ENCODE peak calls at places on chromosome 5, in six cellular contexts. C is mesendoderm, Q is neuronal stem cell, H is H9, G is H1, U is mesenchymal stem cell. V is an unnamed sample.

GRCh38 chr5:14156611-14157493 is 13.7 kb downstream of the TRIO start:
- DNase-seq in C (peak), Q (no peak), H (no peak), G (no peak), U (peak), V (peak)

GRCh38 chr5:9681706-9682105 is 51.6 kb upstream of the TAS2R1 start:
- DNase-seq in C (no peak), Q (no peak), H (no peak), G (no peak), U (no peak), V (no peak)

GRCh38 chr5:143933434-143933833 is 121.5 kb downstream of the HMHB1 start:
- DNase-seq in C (peak), Q (no peak), H (no peak), G (no peak), U (no peak), V (no peak)

GRCh38 chr5:136901-137300 is 44.9 kb downstream of the PLEKHG4B start:
- DNase-seq in C (no peak), Q (no peak), H (no peak), G (no peak), U (no peak), V (no peak)

GRCh38 chr5:120465281-120465961 is 1.3 kb downstream of the PRR16 start:
- DNase-seq in C (peak), Q (peak), H (peak), G (peak), U (peak), V (peak)

GRCh38 chr5:108109059-108109458 is 272.8 kb downstream of the FBXL17 start:
- DNase-seq in C (no peak), Q (no peak), H (no peak), G (no peak), U (no peak), V (no peak)

GRCh38 chr5:1343315-1343751 is 1.6 kb downstream of the CLPTM1L start:
- DNase-seq in C (no peak), Q (no peak), H (no peak), G (no peak), U (peak), V (no peak)

GRCh38 chr5:22678886-22679285 is 174.3 kb downstream of the CDH12 start:
- DNase-seq in C (no peak), Q (no peak), H (no peak), G (no peak), U (no peak), V (no peak)

GRCh38 chr5:98631311-98632054 is 142.0 kb upstream of the RGMB start:
- DNase-seq in C (no peak), Q (no peak), H (no peak), G (no peak), U (peak), V (peak)

GRCh38 chr5:138844812-138845513 is 30.2 kb downstream of the LRRTM2 start:
- DNase-seq in C (no peak), Q (no peak), H (no peak), G (no peak), U (peak), V (peak)

GRCh38 chr5:157576678-157577077 is 1.1 kb upstream of the ADAM19 start:
- DNase-seq in C (peak), Q (no peak), H (no peak), G (no peak), U (no peak), V (no peak)

GRCh38 chr5:108749130-108749861 is 1.6 kb downstream of the FER start:
- DNase-seq in C (peak), Q (no peak), H (no peak), G (no peak), U (peak), V (no peak)

GRCh38 chr5:93581738-93582414 is 857 bp upstream of the NR2F1-AS1 start:
- DNase-seq in C (peak), Q (no peak), H (no peak), G (no peak), U (peak), V (peak)

GRCh38 chr5:111810087-111810486 is 53.1 kb upstream of the NREP start:
- DNase-seq in C (no peak), Q (no peak), H (no peak), G (no peak), U (no peak), V (no peak)

GRCh38 chr5:36744678-36745659 is 131.6 kb upstream of the NIPBL start:
- DNase-seq in C (peak), Q (peak), H (peak), G (peak), U (peak), V (peak)

GRCh38 chr5:35857606-35858205 is 1.0 kb downstream of the IL7R start:
- DNase-seq in C (no peak), Q (no peak), H (no peak), G (no peak), U (peak), V (peak)

GRCh38 chr5:14716755-14717752 is 52.5 kb downstream of the OTULIN start:
- DNase-seq in C (no peak), Q (no peak), H (no peak), G (no peak), U (no peak), V (no peak)

GRCh38 chr5:2675548-2675947 is 75.9 kb downstream of the IRX2 start:
- DNase-seq in C (no peak), Q (no peak), H (no peak), G (no peak), U (no peak), V (no peak)

GRCh38 chr5:178576591-178577351 is 13.4 kb downstream of the COL23A1 start:
- DNase-seq in C (peak), Q (peak), H (peak), G (peak), U (no peak), V (no peak)

GRCh38 chr5:59035681-59036080 is 452.8 kb downstream of the RAB3C start:
- DNase-seq in C (no peak), Q (no peak), H (no peak), G (no peak), U (peak), V (no peak)

GRCh38 chr5:478982-479535 is 36.1 kb downstream of the EXOC3 start:
- DNase-seq in C (no peak), Q (no peak), H (no peak), G (no peak), U (no peak), V (no peak)

GRCh38 chr5:20572560-20572959 is 584.6 kb upstream of the CDH18 start:
- DNase-seq in C (peak), Q (no peak), H (no peak), G (no peak), U (peak), V (peak)

GRCh38 chr5:145797336-145797735 is 37.8 kb downstream of the PRELID2 start:
- DNase-seq in C (peak), Q (no peak), H (no peak), G (no peak), U (peak), V (peak)

GRCh38 chr5:83714780-83715179 is 5.9 kb downstream of the HAPLN1 start:
- DNase-seq in C (peak), Q (no peak), H (no peak), G (no peak), U (no peak), V (no peak)

GRCh38 chr5:81172710-81173109 is 60.4 kb upstream of the CKMT2 start:
- DNase-seq in C (no peak), Q (no peak), H (no peak), G (no peak), U (no peak), V (peak)

GRCh38 chr5:6594066-6594465 is 38.8 kb downstream of the NSUN2 start:
- DNase-seq in C (no peak), Q (no peak), H (no peak), G (no peak), U (no peak), V (no peak)

GRCh38 chr5:181160144-181160754 is 12.9 kb downstream of the OR2V2 start:
- DNase-seq in C (peak), Q (peak), H (peak), G (peak), U (peak), V (peak)

GRCh38 chr5:127909821-127910220 is 173.7 kb upstream of the SLC12A2 start:
- DNase-seq in C (no peak), Q (no peak), H (no peak), G (no peak), U (no peak), V (no peak)

GRCh38 chr5:59126665-59127354 is 543.9 kb downstream of the RAB3C start:
- DNase-seq in C (peak), Q (no peak), H (no peak), G (no peak), U (peak), V (peak)

GRCh38 chr5:93303291-93303691 is 277.7 kb downstream of the NR2F1-AS1 start:
- DNase-seq in C (no peak), Q (no peak), H (no peak), G (no peak), U (no peak), V (no peak)

GRCh38 chr5:75611324-75612210 is at the start of gene ANKDD1B:
- DNase-seq in C (peak), Q (peak), H (peak), G (peak), U (peak), V (peak)

GRCh38 chr5:6920628-6921256 is 207.5 kb downstream of the TENT4A start:
- DNase-seq in C (no peak), Q (no peak), H (no peak), G (no peak), U (no peak), V (no peak)

GRCh38 chr5:140362311-140362710 is 2.3 kb downstream of the SLC4A9 start:
- DNase-seq in C (no peak), Q (no peak), H (no peak), G (no peak), U (no peak), V (no peak)

GRCh38 chr5:137735531-137736284 is at the start of gene KLHL3:
- DNase-seq in C (peak), Q (peak), H (peak), G (peak), U (peak), V (peak)

GRCh38 chr5:9445989-9446388 is 99.9 kb downstream of the SEMA5A start:
- DNase-seq in C (no peak), Q (no peak), H (no peak), G (no peak), U (peak), V (peak)

GRCh38 chr5:175321927-175322532 is 122.0 kb downstream of the DRD1 start:
- DNase-seq in C (peak), Q (peak), H (peak), G (peak), U (peak), V (peak)

GRCh38 chr5:151221574-151221973 is 2.3 kb downstream of the CCDC69 start:
- DNase-seq in C (no peak), Q (no peak), H (no peak), G (no peak), U (peak), V (peak)

GRCh38 chr5:128695791-128696520 is 157.9 kb upstream of the FBN2 start:
- DNase-seq in C (peak), Q (no peak), H (peak), G (no peak), U (peak), V (peak)

GRCh38 chr5:57650360-57651069 is 167.9 kb upstream of the ACTBL2 start:
- DNase-seq in C (peak), Q (no peak), H (peak), G (peak), U (peak), V (peak)

GRCh38 chr5:151683936-151684586 is 2.7 kb downstream of the SPARC start:
- DNase-seq in C (no peak), Q (no peak), H (no peak), G (no peak), U (peak), V (no peak)

DNA sequence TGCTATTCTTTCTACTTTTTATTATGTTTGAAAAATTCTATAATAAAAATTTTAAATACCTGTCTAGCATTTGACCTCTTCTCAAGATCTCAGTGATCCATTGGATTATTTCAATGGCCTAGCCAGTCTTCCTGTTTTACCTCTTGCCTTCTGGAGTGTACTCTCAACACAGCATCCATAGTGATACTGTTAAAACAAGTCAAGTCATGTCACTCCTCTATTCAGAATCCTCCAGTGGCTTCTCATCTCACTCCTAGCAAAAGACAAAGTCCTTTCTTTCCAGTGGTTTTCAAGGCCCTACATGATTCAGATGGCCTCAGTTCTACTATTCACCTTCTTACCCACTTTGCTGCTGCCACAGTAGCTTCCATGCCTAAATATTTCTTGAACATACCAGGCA is 1.8 kb downstream of the MARVELD2 start:
- DNase-seq in C (no peak), Q (no peak), H (no peak), G (no peak), U (no peak), V (no peak)
- H3K23ac ChIP-seq in C (peak), Q (no peak), H (no peak), G (no peak), U (no peak), V (no peak)

GRCh38 chr5:72510610-72511121 is 3.5 kb upstream of the ZNF366 start:
- DNase-seq in C (no peak), Q (no peak), H (no peak), G (no peak), U (peak), V (peak)

GRCh38 chr5:72515211-72515610 is 8.0 kb upstream of the ZNF366 start:
- DNase-seq in C (no peak), Q (no peak), H (no peak), G (no peak), U (no peak), V (no peak)

GRCh38 chr5:72509401-72509800 is 2.2 kb upstream of the ZNF366 start:
- DNase-seq in C (no peak), Q (no peak), H (no peak), G (no peak), U (no peak), V (no peak)

GRCh38 chr5:72511371-72512178 is 4.4 kb upstream of the ZNF366 start:
- DNase-seq in C (no peak), Q (no peak), H (no peak), G (no peak), U (peak), V (peak)

GRCh38 chr5:72512179-72512860 is 5.1 kb upstream of the ZNF366 start:
- DNase-seq in C (no peak), Q (no peak), H (no peak), G (no peak), U (no peak), V (no peak)
- H3K4ac ChIP-seq in C (no peak), Q (no peak), H (no peak), G (no peak), U (no peak), V (no peak)

GRCh38 chr5:173768267-173768806 is 119.8 kb upstream of the CPEB4 start:
- DNase-seq in C (no peak), Q (no peak), H (no peak), G (no peak), U (no peak), V (no peak)
- H3K23ac ChIP-seq in C (no peak), Q (no peak), H (no peak), G (no peak), U (no peak), V (no peak)

DNA sequence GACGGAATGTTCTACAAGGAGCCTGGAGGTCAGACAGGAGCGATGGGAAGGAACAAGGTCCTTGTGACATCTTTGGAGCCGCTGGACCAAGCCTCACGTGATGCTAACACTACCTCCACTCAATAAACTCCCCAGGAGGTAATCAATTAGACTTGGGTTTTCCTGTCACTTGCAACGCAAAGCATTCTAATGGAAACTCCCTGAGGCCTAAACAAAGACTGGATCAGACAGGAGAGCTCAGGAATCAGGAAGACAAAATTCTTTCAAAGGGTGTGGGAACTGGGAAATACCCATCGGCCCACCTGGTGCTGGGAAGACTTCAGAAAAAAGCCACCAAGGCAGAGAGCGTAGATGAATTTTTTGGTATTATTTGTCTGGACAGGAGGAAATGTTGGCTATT is 22.3 kb upstream of the UNC5A start:
- DNase-seq in C (peak), Q (no peak), H (no peak), G (no peak), U (no peak), V (no peak)
- H3K4ac ChIP-seq in C (no peak), Q (no peak), H (no peak), G (no peak), U (no peak), V (no peak)

DNA sequence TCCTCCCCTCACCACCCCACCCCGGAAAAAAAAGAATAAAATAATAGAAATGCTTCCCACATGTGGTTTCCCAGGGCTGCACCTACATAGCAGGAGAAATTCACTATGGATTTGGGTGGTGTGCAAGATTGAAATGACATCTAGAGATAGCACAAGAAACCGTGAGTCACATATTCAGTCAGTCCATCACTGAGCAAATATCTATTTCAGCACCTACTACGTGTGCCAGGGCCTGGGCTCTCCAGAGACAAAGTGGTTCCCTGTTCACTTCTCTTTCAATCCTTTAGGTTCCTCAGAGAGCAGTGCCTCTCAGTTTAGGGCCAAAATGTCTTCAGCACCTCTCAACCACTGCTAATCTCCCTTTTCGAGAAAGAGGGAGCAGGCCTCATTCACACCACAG is 45.0 kb upstream of the TTC1 start:
- DNase-seq in C (no peak), Q (no peak), H (no peak), G (no peak), U (no peak), V (no peak)
- H3K23ac ChIP-seq in C (no peak), Q (no peak), H (no peak), G (no peak), U (no peak), V (no peak)